ENCODE peak calls at places on chromosomes 4 and X, in six cellular contexts. One of them, this sample, is unnamed.
A peak's percentile ranks its signal among the peaks of the same experiment; 100 is the strongest.

GRCh38 chr4:138688531-138689181 is 326.9 kb upstream of the NOCT start:
- DNase-seq in testis: no peak
- DNase-seq in Peyer's patch: no peak
- DNase-seq in uterus: no peak
- DNase-seq in H9: no peak
- DNase-seq in psoas muscle: no peak
- DNase-seq in this sample: no peak

GRCh38 chr4:164748375-164748774 is 5.6 kb upstream of the SMIM31 start:
- DNase-seq in testis: no peak
- DNase-seq in psoas muscle: no peak
- DNase-seq in H9: no peak
- DNase-seq in Peyer's patch: no peak
- DNase-seq in uterus: no peak
- DNase-seq in this sample: no peak

GRCh38 chr4:120948382-120948781 is 25.9 kb upstream of the PRDM5 start:
- DNase-seq in testis: no peak
- DNase-seq in psoas muscle: no peak
- DNase-seq in uterus: no peak
- DNase-seq in H9: no peak
- DNase-seq in Peyer's patch: no peak
- DNase-seq in this sample: no peak

GRCh38 chr4:108141213-108142045 is 27.3 kb downstream of the LEF1 start:
- DNase-seq in Peyer's patch: no peak
- DNase-seq in uterus: no peak
- DNase-seq in testis: no peak
- DNase-seq in H9: no peak
- DNase-seq in psoas muscle: no peak
- DNase-seq in this sample: no peak

GRCh38 chr4:55947254-55947882 is 1.4 kb upstream of the CEP135 start:
- DNase-seq in Peyer's patch: peak; percentile 16
- DNase-seq in testis: no peak
- DNase-seq in uterus: no peak
- DNase-seq in H9: no peak
- DNase-seq in psoas muscle: no peak
- DNase-seq in this sample: no peak

GRCh38 chr4:22532896-22533295 is 17.0 kb upstream of the ADGRA3 start:
- DNase-seq in Peyer's patch: no peak
- DNase-seq in uterus: no peak
- DNase-seq in H9: no peak
- DNase-seq in psoas muscle: no peak
- DNase-seq in testis: no peak
- DNase-seq in this sample: no peak

GRCh38 chr4:128583753-128584712 is 225.5 kb upstream of the JADE1 start:
- DNase-seq in testis: no peak
- DNase-seq in psoas muscle: peak; percentile 90
- DNase-seq in uterus: no peak
- DNase-seq in H9: no peak
- DNase-seq in Peyer's patch: no peak
- DNase-seq in this sample: no peak

GRCh38 chr4:62771656-62772557 is 1571.8 kb downstream of the ADGRL3 start:
- DNase-seq in psoas muscle: no peak
- DNase-seq in testis: no peak
- DNase-seq in H9: no peak
- DNase-seq in uterus: no peak
- DNase-seq in Peyer's patch: no peak
- DNase-seq in this sample: no peak

GRCh38 chrX:54807524-54808108 is at the start of gene MAGED2:
- DNase-seq in testis: peak; percentile 39
- DNase-seq in uterus: peak; percentile 43
- DNase-seq in H9: peak; percentile 42
- DNase-seq in Peyer's patch: peak; percentile 21
- DNase-seq in psoas muscle: peak; percentile 58
- DNase-seq in this sample: peak; percentile 70

GRCh38 chrX:113892401-113892800 is 691.5 kb upstream of the HTR2C start:
- DNase-seq in testis: no peak
- DNase-seq in uterus: no peak
- DNase-seq in H9: no peak
- DNase-seq in psoas muscle: no peak
- DNase-seq in Peyer's patch: no peak
- DNase-seq in this sample: no peak

GRCh38 chrX:133859336-133859735 is 126.1 kb downstream of the GPC3 start:
- DNase-seq in psoas muscle: no peak
- DNase-seq in Peyer's patch: no peak
- DNase-seq in uterus: no peak
- DNase-seq in testis: no peak
- DNase-seq in H9: no peak
- DNase-seq in this sample: no peak

GRCh38 chr4:185840201-185840600 is 28.2 kb upstream of the SORBS2 start:
- DNase-seq in Peyer's patch: no peak
- DNase-seq in testis: no peak
- DNase-seq in H9: no peak
- DNase-seq in uterus: no peak
- DNase-seq in psoas muscle: no peak
- DNase-seq in this sample: no peak

GRCh38 chr4:64503416-64503815 is 94.2 kb upstream of the TECRL start:
- DNase-seq in Peyer's patch: no peak
- DNase-seq in H9: no peak
- DNase-seq in psoas muscle: no peak
- DNase-seq in testis: no peak
- DNase-seq in uterus: no peak
- DNase-seq in this sample: no peak

GRCh38 chr4:172866421-172866820 is 302.2 kb upstream of the GALNT7 start:
- DNase-seq in uterus: no peak
- DNase-seq in Peyer's patch: no peak
- DNase-seq in psoas muscle: no peak
- DNase-seq in H9: no peak
- DNase-seq in testis: no peak
- DNase-seq in this sample: no peak

GRCh38 chr4:82561745-82562552 is at the start of gene TMEM150C:
- DNase-seq in psoas muscle: peak; percentile 53
- DNase-seq in uterus: no peak
- DNase-seq in testis: peak; percentile 46
- DNase-seq in H9: peak; percentile 67
- DNase-seq in Peyer's patch: no peak
- DNase-seq in this sample: no peak

GRCh38 chrX:31166416-31166815 is 94.6 kb upstream of the FTHL17 start:
- DNase-seq in uterus: no peak
- DNase-seq in psoas muscle: no peak
- DNase-seq in testis: no peak
- DNase-seq in H9: no peak
- DNase-seq in Peyer's patch: no peak
- DNase-seq in this sample: no peak

GRCh38 chr4:163505374-163505773 is 10.9 kb downstream of the TMA16 start:
- DNase-seq in psoas muscle: no peak
- DNase-seq in H9: no peak
- DNase-seq in uterus: no peak
- DNase-seq in testis: no peak
- DNase-seq in Peyer's patch: no peak
- DNase-seq in this sample: no peak

GRCh38 chr4:6688879-6689505 is 4.7 kb upstream of the S100P start:
- DNase-seq in testis: no peak
- DNase-seq in psoas muscle: no peak
- DNase-seq in uterus: no peak
- DNase-seq in Peyer's patch: peak; percentile 51
- DNase-seq in H9: peak; percentile 81
- DNase-seq in this sample: peak; percentile 81

GRCh38 chrX:68693481-68694410 is 46.3 kb downstream of the STARD8 start:
- DNase-seq in uterus: peak; percentile 79
- DNase-seq in Peyer's patch: peak; percentile 25
- DNase-seq in H9: peak; percentile 90
- DNase-seq in psoas muscle: peak; percentile 86
- DNase-seq in testis: peak; percentile 71
- DNase-seq in this sample: no peak

GRCh38 chr4:46432923-46433322 is 43.0 kb upstream of the GABRA2 start:
- DNase-seq in Peyer's patch: no peak
- DNase-seq in H9: no peak
- DNase-seq in testis: peak; percentile 80
- DNase-seq in uterus: no peak
- DNase-seq in psoas muscle: no peak
- DNase-seq in this sample: no peak

DNA sequence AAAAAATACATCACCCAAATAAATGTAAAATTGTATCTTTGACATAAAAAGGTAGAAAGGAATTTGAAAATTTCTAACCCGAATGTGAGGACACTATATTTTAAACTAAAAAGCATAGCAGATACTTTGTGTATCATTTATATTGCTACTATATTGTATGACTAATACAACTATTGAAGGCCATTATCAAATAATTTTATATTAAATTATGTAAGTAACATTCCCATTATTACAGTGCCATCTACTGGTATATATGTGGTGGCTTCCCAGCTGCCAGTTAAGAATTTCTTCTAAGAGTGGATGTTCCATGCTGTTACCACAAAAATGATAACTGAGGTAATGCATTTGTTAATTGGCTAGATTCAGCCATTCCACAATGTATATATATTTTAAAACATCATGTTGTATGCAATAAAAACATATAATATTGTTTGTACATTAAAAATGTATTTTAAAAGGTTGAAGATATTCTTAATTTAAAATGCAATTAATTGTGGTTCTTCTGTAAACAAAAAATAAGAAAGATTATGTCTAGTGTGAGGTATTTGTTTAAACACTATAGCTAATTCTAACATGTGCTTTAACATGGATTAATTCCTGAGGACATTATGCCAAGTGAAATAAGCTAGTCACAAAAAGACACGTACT is 65.3 kb downstream of the EGF start:
- DNase-seq in H9: no peak
- DNase-seq in uterus: no peak
- DNase-seq in psoas muscle: no peak
- DNase-seq in testis: peak; percentile 29
- DNase-seq in Peyer's patch: no peak
- DNase-seq in this sample: no peak
- TF ChIP-seq CTCF in H9: peak; percentile 82
- TF ChIP-seq CTCF in uterus: no peak
- TF ChIP-seq CTCF in psoas muscle: peak; percentile 68
- TF ChIP-seq CTCF in testis: no peak
- TF ChIP-seq CTCF in Peyer's patch: peak; percentile 76
- TF ChIP-seq CTCF in this sample: peak; percentile 49

DNA sequence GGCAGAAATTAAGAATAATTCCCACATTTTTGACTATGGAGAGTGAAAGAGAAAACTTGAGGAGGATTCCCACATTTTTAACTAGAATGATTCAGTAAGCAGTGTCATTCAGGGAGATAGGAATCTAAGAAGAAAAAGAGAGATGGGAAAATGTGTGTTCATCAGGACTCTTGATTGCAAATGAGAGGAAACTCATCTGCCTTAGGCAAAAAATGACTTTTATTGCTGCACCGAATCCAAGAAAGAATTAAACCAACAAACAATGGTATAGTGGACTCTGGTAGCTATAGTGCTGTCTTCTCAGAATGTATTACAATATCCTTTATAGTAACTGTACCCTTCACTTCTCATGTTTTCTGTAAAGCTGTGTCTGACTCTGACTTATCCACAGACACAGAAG is 15.0 kb upstream of the TMEM144 start:
- DNase-seq in testis: no peak
- DNase-seq in psoas muscle: no peak
- DNase-seq in Peyer's patch: no peak
- DNase-seq in uterus: no peak
- DNase-seq in H9: no peak
- DNase-seq in this sample: no peak
- H3K27ac ChIP-seq in testis: no peak overlapping the region
- H3K27ac ChIP-seq in psoas muscle: no peak overlapping the region
- H3K27ac ChIP-seq in Peyer's patch: no peak overlapping the region
- H3K27ac ChIP-seq in uterus: no peak overlapping the region
- H3K27ac ChIP-seq in H9: no peak overlapping the region
- H3K27ac ChIP-seq in this sample: no peak overlapping the region

GRCh38 chrX:97326456-97326855 is 442.7 kb downstream of the RPA4 start:
- DNase-seq in Peyer's patch: no peak
- DNase-seq in uterus: no peak
- DNase-seq in testis: no peak
- DNase-seq in H9: no peak
- DNase-seq in psoas muscle: no peak
- DNase-seq in this sample: no peak
- TF ChIP-seq CTCF in Peyer's patch: no peak
- TF ChIP-seq CTCF in uterus: no peak
- TF ChIP-seq CTCF in testis: no peak
- TF ChIP-seq CTCF in H9: no peak
- TF ChIP-seq CTCF in psoas muscle: no peak
- TF ChIP-seq CTCF in this sample: no peak

GRCh38 chrX:1041051-1041450 is 171.4 kb downstream of the CRLF2 start:
- DNase-seq in Peyer's patch: no peak
- DNase-seq in testis: no peak
- DNase-seq in uterus: no peak
- DNase-seq in H9: no peak
- DNase-seq in psoas muscle: no peak
- DNase-seq in this sample: no peak
- H3K27ac ChIP-seq in Peyer's patch: no peak overlapping the region
- H3K27ac ChIP-seq in testis: no peak overlapping the region
- H3K27ac ChIP-seq in uterus: no peak overlapping the region
- H3K27ac ChIP-seq in H9: no peak overlapping the region
- H3K27ac ChIP-seq in psoas muscle: no peak overlapping the region
- H3K27ac ChIP-seq in this sample: no peak overlapping the region

GRCh38 chrX:24150051-24150790 is 692 bp downstream of the ZFX start:
- DNase-seq in H9: peak; percentile 91
- DNase-seq in testis: peak; percentile 87
- DNase-seq in psoas muscle: peak; percentile 97
- DNase-seq in uterus: peak; percentile 94
- DNase-seq in Peyer's patch: peak; percentile 89
- DNase-seq in this sample: peak; percentile 91
- TF ChIP-seq CTCF in H9: peak; percentile 60
- TF ChIP-seq CTCF in testis: peak; percentile 53
- TF ChIP-seq CTCF in psoas muscle: peak; percentile 60
- TF ChIP-seq CTCF in uterus: peak; percentile 59
- TF ChIP-seq CTCF in Peyer's patch: peak; percentile 74
- TF ChIP-seq CTCF in this sample: peak; percentile 15

GRCh38 chrX:1884446-1884845 is 269.6 kb downstream of the ASMT start:
- DNase-seq in testis: no peak
- DNase-seq in Peyer's patch: no peak
- DNase-seq in H9: no peak
- DNase-seq in psoas muscle: no peak
- DNase-seq in uterus: no peak
- DNase-seq in this sample: no peak
- H3K27ac ChIP-seq in testis: no peak overlapping the region
- H3K27ac ChIP-seq in Peyer's patch: no peak overlapping the region
- H3K27ac ChIP-seq in H9: no peak overlapping the region
- H3K27ac ChIP-seq in psoas muscle: no peak overlapping the region
- H3K27ac ChIP-seq in uterus: no peak overlapping the region
- H3K27ac ChIP-seq in this sample: no peak overlapping the region

This sample was measured in CD8-positive, alpha-beta T cell.